ENCODE peak calls at places on chromosomes 12 and 14, in nine cellular contexts. One of them, this sample, is unnamed.

GRCh38 chr14:55807536-55807935 is 227.5 kb downstream of the KTN1 start:
- DNase-seq in adrenal gland: no peak
- DNase-seq in fibroblast of lung: peak; percentile 6
- DNase-seq in CD8-positive, alpha-beta T cell: no peak
- DNase-seq in Peyer's patch: no peak
- DNase-seq in CD4-positive, CD25-positive, alpha-beta regulatory T cell: no peak
- DNase-seq in psoas muscle: no peak
- DNase-seq in H1: no peak
- DNase-seq in A673: no peak
- DNase-seq in this sample: no peak

GRCh38 chr14:22991852-22992251 is 9.5 kb upstream of the AJUBA start:
- DNase-seq in adrenal gland: no peak
- DNase-seq in fibroblast of lung: no peak
- DNase-seq in CD8-positive, alpha-beta T cell: no peak
- DNase-seq in Peyer's patch: no peak
- DNase-seq in CD4-positive, CD25-positive, alpha-beta regulatory T cell: no peak
- DNase-seq in psoas muscle: no peak
- DNase-seq in H1: no peak
- DNase-seq in A673: no peak
- DNase-seq in this sample: no peak

GRCh38 chr12:75439048-75439447 is 41.5 kb upstream of the GLIPR1 start:
- DNase-seq in adrenal gland: no peak
- DNase-seq in fibroblast of lung: peak; percentile 45
- DNase-seq in CD8-positive, alpha-beta T cell: no peak
- DNase-seq in Peyer's patch: no peak
- DNase-seq in CD4-positive, CD25-positive, alpha-beta regulatory T cell: no peak
- DNase-seq in psoas muscle: no peak
- DNase-seq in H1: no peak
- DNase-seq in A673: no peak
- DNase-seq in this sample: no peak

GRCh38 chr12:55675671-55676070 is 32.0 kb downstream of the ITGA7 start:
- DNase-seq in adrenal gland: no peak
- DNase-seq in fibroblast of lung: no peak
- DNase-seq in CD8-positive, alpha-beta T cell: no peak
- DNase-seq in Peyer's patch: no peak
- DNase-seq in CD4-positive, CD25-positive, alpha-beta regulatory T cell: no peak
- DNase-seq in psoas muscle: peak; percentile 20
- DNase-seq in H1: no peak
- DNase-seq in A673: no peak
- DNase-seq in this sample: peak; percentile 33

GRCh38 chr14:66487159-66487558 is 988 bp downstream of the CCDC196 start:
- DNase-seq in adrenal gland: no peak
- DNase-seq in fibroblast of lung: no peak
- DNase-seq in CD8-positive, alpha-beta T cell: no peak
- DNase-seq in Peyer's patch: no peak
- DNase-seq in CD4-positive, CD25-positive, alpha-beta regulatory T cell: no peak
- DNase-seq in psoas muscle: no peak
- DNase-seq in H1: no peak
- DNase-seq in A673: no peak
- DNase-seq in this sample: no peak

GRCh38 chr12:31715283-31715825 is 13.5 kb downstream of the AMN1 start:
- DNase-seq in adrenal gland: no peak
- DNase-seq in fibroblast of lung: peak; percentile 62
- DNase-seq in CD8-positive, alpha-beta T cell: no peak
- DNase-seq in Peyer's patch: no peak
- DNase-seq in CD4-positive, CD25-positive, alpha-beta regulatory T cell: no peak
- DNase-seq in psoas muscle: no peak
- DNase-seq in H1: no peak
- DNase-seq in A673: no peak
- DNase-seq in this sample: no peak

GRCh38 chr14:102527255-102528232 is 18.0 kb upstream of the ANKRD9 start:
- DNase-seq in adrenal gland: no peak
- DNase-seq in fibroblast of lung: peak; percentile 31
- DNase-seq in CD8-positive, alpha-beta T cell: no peak
- DNase-seq in Peyer's patch: no peak
- DNase-seq in CD4-positive, CD25-positive, alpha-beta regulatory T cell: peak; percentile 56
- DNase-seq in psoas muscle: no peak
- DNase-seq in H1: no peak
- DNase-seq in A673: no peak
- DNase-seq in this sample: peak; percentile 86

GRCh38 chr14:95500772-95501401 is 15.6 kb downstream of the SYNE3 start:
- DNase-seq in adrenal gland: peak; percentile 85
- DNase-seq in fibroblast of lung: peak; percentile 83
- DNase-seq in CD8-positive, alpha-beta T cell: no peak
- DNase-seq in Peyer's patch: no peak
- DNase-seq in CD4-positive, CD25-positive, alpha-beta regulatory T cell: no peak
- DNase-seq in psoas muscle: peak; percentile 71
- DNase-seq in H1: no peak
- DNase-seq in A673: no peak
- DNase-seq in this sample: no peak

GRCh38 chr14:102644523-102644922 is 52.1 kb downstream of the RCOR1 start:
- DNase-seq in adrenal gland: no peak
- DNase-seq in fibroblast of lung: no peak
- DNase-seq in CD8-positive, alpha-beta T cell: no peak
- DNase-seq in Peyer's patch: no peak
- DNase-seq in CD4-positive, CD25-positive, alpha-beta regulatory T cell: no peak
- DNase-seq in psoas muscle: no peak
- DNase-seq in H1: no peak
- DNase-seq in A673: no peak
- DNase-seq in this sample: no peak

GRCh38 chr14:25537846-25538455 is 488.0 kb upstream of the STXBP6 start:
- DNase-seq in adrenal gland: peak; percentile 61
- DNase-seq in fibroblast of lung: no peak
- DNase-seq in CD8-positive, alpha-beta T cell: no peak
- DNase-seq in Peyer's patch: no peak
- DNase-seq in CD4-positive, CD25-positive, alpha-beta regulatory T cell: no peak
- DNase-seq in psoas muscle: no peak
- DNase-seq in H1: peak; percentile 75
- DNase-seq in A673: peak; percentile 75
- DNase-seq in this sample: no peak

GRCh38 chr12:90484130-90484529 is 470.8 kb downstream of the CCER1 start:
- DNase-seq in adrenal gland: no peak
- DNase-seq in fibroblast of lung: no peak
- DNase-seq in CD8-positive, alpha-beta T cell: no peak
- DNase-seq in Peyer's patch: no peak
- DNase-seq in CD4-positive, CD25-positive, alpha-beta regulatory T cell: no peak
- DNase-seq in psoas muscle: no peak
- DNase-seq in H1: no peak
- DNase-seq in A673: no peak
- DNase-seq in this sample: no peak

GRCh38 chr12:15152456-15152855 is 68.8 kb downstream of the RERG start:
- DNase-seq in adrenal gland: peak; percentile 42
- DNase-seq in fibroblast of lung: no peak
- DNase-seq in CD8-positive, alpha-beta T cell: no peak
- DNase-seq in Peyer's patch: no peak
- DNase-seq in CD4-positive, CD25-positive, alpha-beta regulatory T cell: no peak
- DNase-seq in psoas muscle: peak; percentile 48
- DNase-seq in H1: no peak
- DNase-seq in A673: no peak
- DNase-seq in this sample: no peak

DNA sequence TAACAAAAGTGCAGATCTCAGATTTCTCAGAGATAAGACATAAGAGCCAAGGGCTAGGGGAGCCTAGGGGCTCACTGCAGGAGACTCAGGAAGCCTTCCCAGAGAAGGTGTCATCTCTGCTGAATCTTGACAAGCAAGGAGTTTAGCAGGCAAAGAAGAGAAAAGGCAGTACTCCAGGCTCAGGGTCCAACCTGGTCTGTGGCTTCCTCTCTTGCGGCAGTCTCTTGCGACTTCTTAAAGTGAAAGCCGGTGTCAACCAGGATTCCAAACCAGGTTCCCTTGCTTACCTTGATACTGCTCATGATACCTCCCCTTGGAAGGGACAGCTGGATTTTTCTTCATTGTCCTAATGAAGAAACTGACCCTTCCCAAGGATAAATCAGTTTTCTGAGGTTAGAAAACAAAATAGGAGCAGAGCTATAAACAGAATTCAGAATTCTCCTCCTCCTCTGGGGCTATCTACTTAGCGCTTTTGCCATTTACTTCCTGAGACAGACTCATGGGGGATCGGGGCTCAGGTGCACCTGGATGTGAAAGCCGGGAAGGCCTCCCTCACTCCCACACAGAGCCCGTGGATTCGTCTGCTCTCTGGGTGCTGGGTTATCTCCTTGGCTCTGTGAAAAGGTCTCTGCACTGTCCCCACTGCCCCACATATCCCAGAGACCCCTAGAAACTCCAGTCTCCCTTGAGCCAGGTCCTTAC is 1.8 kb upstream of the SCNN1A start:
- DNase-seq in adrenal gland: peak; percentile 11
- DNase-seq in fibroblast of lung: no peak
- DNase-seq in CD8-positive, alpha-beta T cell: no peak
- DNase-seq in Peyer's patch: no peak
- DNase-seq in CD4-positive, CD25-positive, alpha-beta regulatory T cell: no peak
- DNase-seq in psoas muscle: no peak
- DNase-seq in H1: no peak
- DNase-seq in A673: no peak
- DNase-seq in this sample: no peak
- H3K4me1 ChIP-seq in adrenal gland: peaks cover 52% of the 10 kb centered on the region
- H3K4me1 ChIP-seq in fibroblast of lung: peaks cover 19% of the 10 kb centered on the region
- H3K4me1 ChIP-seq in CD8-positive, alpha-beta T cell: peaks cover 21% of the 10 kb centered on the region
- H3K4me1 ChIP-seq in Peyer's patch: peaks cover 51% of the 10 kb centered on the region
- H3K4me1 ChIP-seq in CD4-positive, CD25-positive, alpha-beta regulatory T cell: no peaks in the 10 kb centered on the region
- H3K4me1 ChIP-seq in psoas muscle: peaks cover 24% of the 10 kb centered on the region
- H3K4me1 ChIP-seq in H1: peaks cover 36% of the 10 kb centered on the region
- H3K4me1 ChIP-seq in A673: peaks cover 7% of the 10 kb centered on the region
- H3K4me1 ChIP-seq in this sample: peaks cover 48% of the 10 kb centered on the region

GRCh38 chr12:63917477-63917862 is 73.0 kb downstream of the SRGAP1 start:
- DNase-seq in adrenal gland: no peak
- DNase-seq in fibroblast of lung: no peak
- DNase-seq in CD8-positive, alpha-beta T cell: no peak
- DNase-seq in Peyer's patch: no peak
- DNase-seq in CD4-positive, CD25-positive, alpha-beta regulatory T cell: no peak
- DNase-seq in psoas muscle: no peak
- DNase-seq in H1: no peak
- DNase-seq in A673: no peak
- DNase-seq in this sample: no peak

GRCh38 chr12:63918788-63919300 is 74.3 kb downstream of the SRGAP1 start:
- DNase-seq in adrenal gland: no peak
- DNase-seq in fibroblast of lung: peak; percentile 96
- DNase-seq in CD8-positive, alpha-beta T cell: no peak
- DNase-seq in Peyer's patch: no peak
- DNase-seq in CD4-positive, CD25-positive, alpha-beta regulatory T cell: no peak
- DNase-seq in psoas muscle: no peak
- DNase-seq in H1: no peak
- DNase-seq in A673: peak; percentile 48
- DNase-seq in this sample: no peak

GRCh38 chr12:63919758-63920157 is 75.3 kb downstream of the SRGAP1 start:
- DNase-seq in adrenal gland: no peak
- DNase-seq in fibroblast of lung: no peak
- DNase-seq in CD8-positive, alpha-beta T cell: no peak
- DNase-seq in Peyer's patch: no peak
- DNase-seq in CD4-positive, CD25-positive, alpha-beta regulatory T cell: no peak
- DNase-seq in psoas muscle: no peak
- DNase-seq in H1: no peak
- DNase-seq in A673: no peak
- DNase-seq in this sample: no peak

GRCh38 chr12:63916561-63917476 is 72.3 kb downstream of the SRGAP1 start:
- DNase-seq in adrenal gland: no peak
- DNase-seq in fibroblast of lung: peak; percentile 61
- DNase-seq in CD8-positive, alpha-beta T cell: no peak
- DNase-seq in Peyer's patch: no peak
- DNase-seq in CD4-positive, CD25-positive, alpha-beta regulatory T cell: no peak
- DNase-seq in psoas muscle: no peak
- DNase-seq in H1: no peak
- DNase-seq in A673: no peak
- DNase-seq in this sample: no peak

GRCh38 chr12:63917864-63918742 is 73.6 kb downstream of the SRGAP1 start:
- DNase-seq in adrenal gland: peak; percentile 63
- DNase-seq in fibroblast of lung: peak; percentile 95
- DNase-seq in CD8-positive, alpha-beta T cell: no peak
- DNase-seq in Peyer's patch: no peak
- DNase-seq in CD4-positive, CD25-positive, alpha-beta regulatory T cell: no peak
- DNase-seq in psoas muscle: no peak
- DNase-seq in H1: no peak
- DNase-seq in A673: peak; percentile 88
- DNase-seq in this sample: no peak
- H3K4me1 ChIP-seq in adrenal gland: peaks cover 30% of the 10 kb centered on the region
- H3K4me1 ChIP-seq in fibroblast of lung: peaks cover 32% of the 10 kb centered on the region
- H3K4me1 ChIP-seq in CD8-positive, alpha-beta T cell: no peaks in the 10 kb centered on the region
- H3K4me1 ChIP-seq in Peyer's patch: peaks cover 32% of the 10 kb centered on the region
- H3K4me1 ChIP-seq in CD4-positive, CD25-positive, alpha-beta regulatory T cell: no peaks in the 10 kb centered on the region
- H3K4me1 ChIP-seq in psoas muscle: no peaks in the 10 kb centered on the region
- H3K4me1 ChIP-seq in H1: no peaks in the 10 kb centered on the region
- H3K4me1 ChIP-seq in A673: peaks cover 65% of the 10 kb centered on the region
- H3K4me1 ChIP-seq in this sample: peaks cover 47% of the 10 kb centered on the region

DNA sequence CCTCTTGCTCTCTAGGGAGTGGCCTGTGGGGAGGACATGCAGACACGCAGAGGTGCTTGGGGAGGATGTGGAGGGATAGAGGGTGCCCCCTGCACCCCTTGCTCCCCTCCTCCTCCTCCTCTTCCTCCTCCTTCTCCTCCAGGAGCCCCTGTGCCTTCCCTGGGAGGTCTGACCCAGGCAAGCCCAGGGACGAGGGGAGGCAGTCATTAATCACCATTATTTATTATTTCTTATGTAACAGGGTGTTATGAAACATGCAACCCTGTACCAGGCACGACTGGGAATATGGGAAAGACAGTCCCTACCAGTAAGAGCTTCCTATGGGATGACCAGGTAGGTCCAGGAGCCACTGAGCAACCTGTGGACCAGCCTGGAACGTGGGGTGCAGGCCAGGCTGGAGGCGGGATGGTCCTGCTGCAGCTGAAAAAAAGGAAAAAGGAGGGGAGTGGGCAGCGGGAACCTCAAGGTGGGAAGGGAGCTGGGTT is 22.5 kb upstream of the PGF start:
- DNase-seq in adrenal gland: no peak
- DNase-seq in fibroblast of lung: no peak
- DNase-seq in CD8-positive, alpha-beta T cell: no peak
- DNase-seq in Peyer's patch: no peak
- DNase-seq in CD4-positive, CD25-positive, alpha-beta regulatory T cell: no peak
- DNase-seq in psoas muscle: no peak
- DNase-seq in H1: no peak
- DNase-seq in A673: no peak
- DNase-seq in this sample: no peak
- H3K4me1 ChIP-seq in adrenal gland: no peaks in the 10 kb centered on the region
- H3K4me1 ChIP-seq in fibroblast of lung: no peaks in the 10 kb centered on the region
- H3K4me1 ChIP-seq in CD8-positive, alpha-beta T cell: peaks cover 10% of the 10 kb centered on the region
- H3K4me1 ChIP-seq in Peyer's patch: peaks cover 16% of the 10 kb centered on the region
- H3K4me1 ChIP-seq in CD4-positive, CD25-positive, alpha-beta regulatory T cell: no peaks in the 10 kb centered on the region
- H3K4me1 ChIP-seq in psoas muscle: peaks cover 62% of the 10 kb centered on the region
- H3K4me1 ChIP-seq in H1: peaks cover 32% of the 10 kb centered on the region
- H3K4me1 ChIP-seq in A673: peaks cover 51% of the 10 kb centered on the region
- H3K4me1 ChIP-seq in this sample: no peaks in the 10 kb centered on the region

DNA sequence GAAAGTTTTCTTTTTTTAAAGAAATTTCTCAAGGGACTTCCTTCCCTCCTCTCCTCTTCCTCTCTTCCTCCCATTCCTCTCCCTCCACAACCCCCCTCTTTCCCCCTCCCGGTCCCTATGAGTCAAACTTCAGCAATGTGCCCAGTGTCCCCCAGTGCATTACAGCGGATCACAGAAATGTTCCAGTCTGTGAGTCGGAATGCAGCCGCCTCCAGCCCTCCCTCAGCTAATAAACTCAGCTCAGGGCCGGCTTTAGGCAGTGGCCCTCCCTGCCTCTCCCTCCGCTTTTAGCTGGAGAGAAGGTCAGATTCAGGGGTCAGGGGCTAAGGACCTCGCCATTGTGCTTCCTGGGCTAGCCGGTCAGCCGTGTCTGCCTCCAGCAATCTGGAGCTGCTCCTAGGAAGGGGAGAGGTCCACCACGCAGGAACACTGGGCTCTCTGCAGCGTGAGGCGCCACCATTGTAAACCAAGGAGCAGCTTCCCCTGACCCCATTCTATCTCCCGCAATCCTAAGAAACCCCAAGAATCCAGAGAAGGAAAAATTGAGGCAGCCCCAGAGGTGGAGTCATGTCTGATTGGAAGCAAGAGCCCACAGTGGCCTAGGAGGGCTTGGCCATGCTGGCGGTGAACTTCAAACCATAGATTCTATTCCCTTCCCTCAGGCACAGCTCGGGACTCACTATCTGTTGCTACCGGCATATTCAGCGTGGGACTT is 1.1 kb upstream of the HDAC7 start:
- DNase-seq in adrenal gland: peak; percentile 97
- DNase-seq in fibroblast of lung: peak; percentile 97
- DNase-seq in CD8-positive, alpha-beta T cell: no peak
- DNase-seq in Peyer's patch: no peak
- DNase-seq in CD4-positive, CD25-positive, alpha-beta regulatory T cell: no peak
- DNase-seq in psoas muscle: peak; percentile 91
- DNase-seq in H1: no peak
- DNase-seq in A673: peak; percentile 94
- DNase-seq in this sample: peak; percentile 63
- H3K4me1 ChIP-seq in adrenal gland: peaks cover 57% of the 10 kb centered on the region
- H3K4me1 ChIP-seq in fibroblast of lung: peaks cover 34% of the 10 kb centered on the region
- H3K4me1 ChIP-seq in CD8-positive, alpha-beta T cell: peaks cover 81% of the 10 kb centered on the region
- H3K4me1 ChIP-seq in Peyer's patch: peaks cover 53% of the 10 kb centered on the region
- H3K4me1 ChIP-seq in CD4-positive, CD25-positive, alpha-beta regulatory T cell: peaks cover 69% of the 10 kb centered on the region
- H3K4me1 ChIP-seq in psoas muscle: peaks cover 34% of the 10 kb centered on the region
- H3K4me1 ChIP-seq in H1: peaks cover 33% of the 10 kb centered on the region
- H3K4me1 ChIP-seq in A673: peaks cover 45% of the 10 kb centered on the region
- H3K4me1 ChIP-seq in this sample: peaks cover 29% of the 10 kb centered on the region